ENCODE peak calls at places on chromosomes 5 and 9, in nine cellular contexts. D, S, P, Z, O, R, G, F and J are unnamed samples.

GRCh38 chr9:110583237-110583636 is 3.7 kb upstream of the SVEP1 start:
- DNase-seq in D (no peak), S (no peak), P (no peak), Z (no peak), O (peak; percentile 42), R (no peak), G (no peak), F (no peak), J (peak; percentile 91)

GRCh38 chr5:147037517-147038205 is 159.1 kb upstream of the PPP2R2B start:
- DNase-seq in D (no peak), S (no peak), P (no peak), Z (no peak), O (peak; percentile 78), R (peak; percentile 31), G (no peak), F (no peak), J (peak; percentile 85)

GRCh38 chr5:68950111-68950510 is 143.7 kb upstream of the SLC30A5 start:
- DNase-seq in D (peak; percentile 16), S (no peak), P (no peak), Z (peak; percentile 69), O (no peak), R (no peak), G (peak; percentile 10), F (no peak), J (no peak)

GRCh38 chr9:130844028-130844427 is 9.0 kb downstream of the ABL1 start:
- DNase-seq in D (no peak), S (no peak), P (no peak), Z (no peak), O (no peak), R (no peak), G (no peak), F (no peak), J (no peak)

GRCh38 chr9:16345902-16346301 is 524.6 kb downstream of the BNC2 start:
- DNase-seq in D (no peak), S (no peak), P (no peak), Z (no peak), O (no peak), R (no peak), G (no peak), F (no peak), J (no peak)

GRCh38 chr5:135251099-135251498 is 147.9 kb downstream of the MACROH2A1 start:
- DNase-seq in D (peak; percentile 75), S (no peak), P (no peak), Z (no peak), O (no peak), R (no peak), G (no peak), F (no peak), J (no peak)

GRCh38 chr9:128136816-128137793 is 9.6 kb upstream of the PTGES2 start:
- DNase-seq in D (no peak), S (no peak), P (no peak), Z (no peak), O (peak; percentile 63), R (no peak), G (no peak), F (no peak), J (peak; percentile 53)

GRCh38 chr5:8693341-8693844 is 824.4 kb downstream of the MTRR start:
- DNase-seq in D (no peak), S (no peak), P (no peak), Z (no peak), O (no peak), R (no peak), G (no peak), F (peak; percentile 30), J (no peak)

GRCh38 chr5:74313896-74314295 is 326.6 kb downstream of the ENC1 start:
- DNase-seq in D (no peak), S (no peak), P (no peak), Z (no peak), O (no peak), R (no peak), G (no peak), F (no peak), J (peak; percentile 40)

GRCh38 chr5:180007582-180007981 is 64.0 kb downstream of the RNF130 start:
- DNase-seq in D (peak; percentile 77), S (no peak), P (peak; percentile 41), Z (peak; percentile 30), O (no peak), R (no peak), G (no peak), F (no peak), J (no peak)

GRCh38 chr9:15240927-15241326 is 66.1 kb downstream of the TTC39B start:
- DNase-seq in D (no peak), S (no peak), P (no peak), Z (no peak), O (no peak), R (no peak), G (no peak), F (no peak), J (no peak)

GRCh38 chr5:96629774-96630173 is 32.4 kb upstream of the CAST start:
- DNase-seq in D (peak; percentile 44), S (no peak), P (no peak), Z (no peak), O (peak; percentile 90), R (peak; percentile 22), G (no peak), F (no peak), J (peak; percentile 92)

DNA sequence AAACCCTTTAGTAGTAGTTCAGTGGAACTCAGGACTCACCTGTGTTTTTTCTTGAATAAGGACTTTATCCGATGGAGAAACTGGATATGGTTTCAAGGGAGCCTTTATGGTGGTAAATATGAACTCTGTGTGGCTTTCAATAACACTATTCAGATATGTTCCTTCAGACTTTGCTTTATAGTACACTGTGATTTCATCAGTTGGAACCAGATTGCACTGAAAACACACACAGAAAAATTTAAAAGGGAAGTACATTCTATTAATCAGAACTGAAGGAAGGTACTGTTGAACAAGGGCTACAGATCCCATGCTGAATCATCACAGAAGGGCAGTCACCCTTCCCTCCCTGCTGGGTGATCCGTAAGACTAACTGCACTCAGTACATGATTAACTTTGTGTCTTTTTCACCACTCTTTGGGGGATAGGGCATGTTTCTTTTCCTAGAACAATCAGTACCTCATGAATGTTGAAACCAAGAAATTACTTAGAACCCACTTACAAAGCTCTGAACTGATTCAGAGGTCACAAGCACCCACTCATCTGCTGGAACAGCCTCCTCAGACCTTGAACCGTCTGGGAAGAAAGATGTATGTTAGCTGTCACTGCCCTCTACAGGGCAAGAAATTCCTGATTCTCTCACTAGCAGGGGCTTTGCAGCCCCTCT is 51.2 kb downstream of the IARS1 start:
- DNase-seq in D (peak; percentile 43), S (no peak), P (peak; percentile 18), Z (peak; percentile 44), O (no peak), R (no peak), G (peak; percentile 40), F (no peak), J (peak; percentile 88)
- TF ChIP-seq EZH2phosphoT487 in D (no peak), S (no peak), P (no peak), Z (no peak), O (no peak), R (no peak), G (no peak), F (no peak), J (no peak)

GRCh38 chr9:124135813-124136365 is 121.9 kb upstream of the NEK6 start:
- DNase-seq in D (no peak), S (no peak), P (no peak), Z (no peak), O (no peak), R (no peak), G (no peak), F (no peak), J (no peak)

GRCh38 chr9:124137944-124138335 is 119.8 kb upstream of the NEK6 start:
- DNase-seq in D (no peak), S (no peak), P (no peak), Z (no peak), O (no peak), R (no peak), G (no peak), F (no peak), J (no peak)

GRCh38 chr9:124140941-124141568 is 116.7 kb upstream of the NEK6 start:
- DNase-seq in D (no peak), S (no peak), P (no peak), Z (no peak), O (no peak), R (no peak), G (no peak), F (no peak), J (no peak)

GRCh38 chr9:124137009-124137943 is 120.5 kb upstream of the NEK6 start:
- DNase-seq in D (no peak), S (peak; percentile 25), P (no peak), Z (no peak), O (no peak), R (no peak), G (no peak), F (peak; percentile 77), J (peak; percentile 41)

DNA sequence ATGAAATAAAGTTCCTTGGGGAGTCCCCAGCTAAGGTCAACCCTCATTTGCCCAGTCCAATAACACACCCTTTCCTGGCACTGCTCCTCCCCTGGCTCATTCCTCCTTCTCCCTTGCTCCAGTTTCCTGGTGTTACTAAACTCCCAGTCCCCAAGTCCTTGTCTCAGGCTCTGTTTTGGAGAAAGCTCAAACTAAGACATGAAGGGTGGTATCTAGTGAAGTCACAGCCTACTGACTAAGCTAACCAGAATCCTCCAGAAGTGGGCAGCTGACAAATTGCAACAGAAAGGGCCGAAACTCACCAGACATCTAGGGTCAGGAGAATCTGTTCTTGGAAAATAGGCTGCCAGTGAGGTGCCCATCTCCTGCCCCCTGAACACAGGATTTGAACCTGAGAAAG is 118.7 kb upstream of the NEK6 start:
- DNase-seq in D (no peak), S (no peak), P (no peak), Z (no peak), O (no peak), R (no peak), G (no peak), F (no peak), J (peak; percentile 90)
- TF ChIP-seq EZH2phosphoT487 in D (no peak), S (no peak), P (no peak), Z (no peak), O (no peak), R (no peak), G (no peak), F (no peak), J (no peak)

DNA sequence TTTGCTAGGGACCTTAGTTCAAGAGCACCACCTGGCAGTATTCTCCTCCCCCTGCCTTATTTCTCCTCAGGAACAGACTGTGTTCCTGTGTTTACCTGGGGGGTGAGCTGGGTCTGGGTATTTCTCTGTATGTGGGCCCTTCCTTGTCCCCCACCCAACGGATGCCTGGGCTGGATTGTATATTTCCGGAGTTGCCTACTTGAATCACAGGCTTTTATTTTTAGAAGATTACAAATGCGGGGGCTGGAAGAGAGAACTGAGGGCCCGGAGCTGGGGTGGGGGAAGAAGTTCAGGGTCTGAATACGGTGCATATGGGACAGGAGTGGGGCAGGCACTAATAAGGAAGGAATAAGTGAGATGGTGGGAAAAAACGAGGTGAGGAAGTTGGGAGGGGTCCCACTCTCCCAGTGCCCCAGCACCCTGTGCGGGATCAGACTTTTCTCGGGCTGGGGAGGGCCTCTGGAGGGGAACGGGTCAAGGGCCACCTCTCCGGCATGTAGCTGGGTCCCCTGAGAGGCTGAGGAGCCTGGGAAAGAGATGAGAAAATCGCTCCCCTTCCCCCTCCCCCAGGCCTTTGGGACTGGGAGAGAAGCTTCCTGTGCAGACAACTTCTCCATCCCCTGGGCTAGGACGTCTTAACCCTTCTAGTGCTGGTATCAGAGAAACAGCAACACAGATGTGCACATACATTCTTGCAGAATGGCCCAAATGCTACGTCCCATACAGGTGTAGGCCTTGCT is 42.1 kb downstream of the PCDH1 start:
- DNase-seq in D (no peak), S (no peak), P (peak; percentile 68), Z (no peak), O (no peak), R (no peak), G (no peak), F (no peak), J (peak; percentile 79)
- TF ChIP-seq EZH2phosphoT487 in D (no peak), S (no peak), P (no peak), Z (no peak), O (no peak), R (no peak), G (no peak), F (no peak), J (no peak)

GRCh38 chr9:133786371-133786753 is 48.2 kb upstream of the SARDH start:
- DNase-seq in D (no peak), S (peak; percentile 70), P (no peak), Z (no peak), O (no peak), R (no peak), G (no peak), F (no peak), J (no peak)
- TF ChIP-seq EZH2phosphoT487 in D (no peak), S (no peak), P (no peak), Z (no peak), O (no peak), R (no peak), G (no peak), F (no peak), J (no peak)